ENCODE peak calls at places on chromosomes 4 and X, in five cellular contexts. One of them, this sample, is unnamed.

GRCh38 chr4:22677780-22678179 is 15.0 kb upstream of the GBA3 start:
- DNase-seq in GM12878: no peak
- DNase-seq in H1: no peak
- DNase-seq in HepG2: no peak
- DNase-seq in K562: no peak
- DNase-seq in this sample: no peak

GRCh38 chr4:8409271-8410065 is 31.1 kb downstream of the ACOX3 start:
- DNase-seq in GM12878: no peak
- DNase-seq in H1: no peak
- DNase-seq in HepG2: no peak
- DNase-seq in K562: peak
- DNase-seq in this sample: no peak

GRCh38 chrX:40197071-40197470 is 99.3 kb upstream of the BCOR start:
- DNase-seq in GM12878: no peak
- DNase-seq in H1: no peak
- DNase-seq in HepG2: no peak
- DNase-seq in K562: peak
- DNase-seq in this sample: no peak

GRCh38 chr4:184282251-184282713 is 64.6 kb upstream of the ENPP6 start:
- DNase-seq in GM12878: peak
- DNase-seq in H1: no peak
- DNase-seq in HepG2: peak
- DNase-seq in K562: no peak
- DNase-seq in this sample: no peak

GRCh38 chr4:14853186-14853946 is 148.9 kb upstream of the CPEB2 start:
- DNase-seq in GM12878: no peak
- DNase-seq in H1: no peak
- DNase-seq in HepG2: no peak
- DNase-seq in K562: no peak
- DNase-seq in this sample: no peak

GRCh38 chrX:20067709-20068315 is 48.9 kb downstream of the MAP7D2 start:
- DNase-seq in GM12878: no peak
- DNase-seq in H1: no peak
- DNase-seq in HepG2: no peak
- DNase-seq in K562: no peak
- DNase-seq in this sample: peak

GRCh38 chrX:49106930-49107329 is 16.6 kb downstream of the GPKOW start:
- DNase-seq in GM12878: no peak
- DNase-seq in H1: no peak
- DNase-seq in HepG2: peak
- DNase-seq in K562: no peak
- DNase-seq in this sample: peak

GRCh38 chrX:150621652-150622051 is 53.2 kb downstream of the MTM1 start:
- DNase-seq in GM12878: no peak
- DNase-seq in H1: no peak
- DNase-seq in HepG2: no peak
- DNase-seq in K562: peak
- DNase-seq in this sample: no peak

GRCh38 chr4:169410839-169411770 is 140.3 kb upstream of the SH3RF1 start:
- DNase-seq in GM12878: peak
- DNase-seq in H1: no peak
- DNase-seq in HepG2: no peak
- DNase-seq in K562: no peak
- DNase-seq in this sample: no peak

GRCh38 chrX:48540015-48540350 is 469 bp downstream of the TBC1D25 start:
- DNase-seq in GM12878: no peak
- DNase-seq in H1: no peak
- DNase-seq in HepG2: peak
- DNase-seq in K562: peak
- DNase-seq in this sample: peak

GRCh38 chr4:109846395-109847098 is 1.4 kb upstream of the LRIT3 start:
- DNase-seq in GM12878: no peak
- DNase-seq in H1: no peak
- DNase-seq in HepG2: no peak
- DNase-seq in K562: no peak
- DNase-seq in this sample: no peak

GRCh38 chr4:88803600-88804096 is 106.0 kb upstream of the NAP1L5 start:
- DNase-seq in GM12878: peak
- DNase-seq in H1: no peak
- DNase-seq in HepG2: no peak
- DNase-seq in K562: no peak
- DNase-seq in this sample: no peak

DNA sequence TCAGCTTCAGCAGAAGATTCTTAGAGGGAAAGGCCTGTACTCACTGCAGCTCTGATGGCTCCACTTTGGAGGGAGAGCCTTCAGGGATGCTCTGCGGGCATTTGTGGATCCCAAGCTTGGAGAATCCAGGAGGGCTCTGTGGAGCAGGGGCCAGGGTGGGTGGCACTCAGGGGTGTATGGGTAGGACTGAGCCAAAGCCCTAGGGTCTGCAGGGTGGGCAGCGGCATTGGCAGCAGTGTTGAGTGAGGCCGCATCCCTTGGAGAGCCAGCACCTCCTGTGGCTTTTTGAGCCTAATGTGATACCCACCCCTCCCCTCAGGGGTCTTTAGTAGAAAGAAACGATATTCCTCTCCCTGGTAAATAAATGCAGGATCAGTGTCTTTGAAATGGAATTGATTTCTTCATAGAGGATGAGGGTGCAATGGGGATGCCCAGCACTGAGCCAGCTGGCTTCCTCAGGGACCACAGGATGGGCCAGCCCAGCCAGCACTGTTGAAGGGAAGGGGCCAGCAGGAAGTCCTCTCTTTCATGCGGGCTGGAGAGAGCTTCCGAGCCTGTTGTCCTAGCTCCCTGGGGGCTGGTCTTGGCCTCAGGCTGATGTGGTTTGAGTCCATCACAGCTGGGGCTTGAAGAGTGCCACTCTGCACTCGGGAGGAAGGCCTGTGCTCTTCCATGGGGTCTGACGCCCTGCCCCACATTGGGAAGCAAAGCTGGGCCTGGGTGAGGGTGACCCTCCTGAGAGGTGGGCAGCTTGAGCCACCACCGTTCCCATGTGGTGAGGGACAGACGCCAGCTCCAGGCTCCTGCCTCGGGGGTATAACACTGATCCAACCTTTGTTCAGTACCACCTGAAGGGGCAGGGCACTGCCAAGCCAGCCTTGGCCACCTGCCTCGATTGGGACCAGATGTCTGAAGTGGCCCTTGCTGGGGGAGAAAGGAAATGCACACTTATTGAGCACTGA is 49.5 kb downstream of the PSAPL1 start:
- DNase-seq in GM12878: no peak
- DNase-seq in H1: no peak
- DNase-seq in HepG2: no peak
- DNase-seq in K562: no peak
- DNase-seq in this sample: no peak
- TF ChIP-seq HDAC2 in GM12878: no peak
- TF ChIP-seq HDAC2 in H1: no peak
- TF ChIP-seq HDAC2 in HepG2: no peak
- TF ChIP-seq HDAC2 in K562: no peak
- TF ChIP-seq HDAC2 in this sample: no peak

DNA sequence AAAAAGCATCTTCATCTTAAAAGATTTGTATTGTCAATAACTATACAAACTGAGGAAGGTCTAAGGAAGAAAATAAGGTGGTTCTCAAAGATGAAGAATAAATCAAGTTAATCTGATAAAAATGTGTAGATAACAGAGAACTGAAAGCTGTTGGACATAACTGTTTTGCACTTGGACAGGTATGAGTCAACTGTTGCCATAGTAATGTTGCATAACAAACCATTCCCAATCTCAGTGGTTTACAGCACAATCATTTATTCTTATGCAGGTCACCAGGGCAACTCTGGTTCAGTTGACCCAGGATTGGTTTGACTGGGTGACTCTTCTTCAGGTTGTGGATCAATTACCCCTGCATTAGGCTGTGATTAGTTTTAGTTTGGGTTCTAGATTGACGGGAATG is 2197.7 kb downstream of the ARAP2 start:
- DNase-seq in GM12878: no peak
- DNase-seq in H1: no peak
- DNase-seq in HepG2: no peak
- DNase-seq in K562: no peak
- DNase-seq in this sample: peak
- TF ChIP-seq HDAC2 in GM12878: no peak
- TF ChIP-seq HDAC2 in H1: no peak
- TF ChIP-seq HDAC2 in HepG2: no peak
- TF ChIP-seq HDAC2 in K562: no peak
- TF ChIP-seq HDAC2 in this sample: no peak

GRCh38 chr4:28558871-28559270 is 1698.2 kb downstream of the STIM2 start:
- DNase-seq in GM12878: no peak
- DNase-seq in H1: no peak
- DNase-seq in HepG2: no peak
- DNase-seq in K562: no peak
- DNase-seq in this sample: no peak
- TF ChIP-seq HDAC2 in GM12878: no peak
- TF ChIP-seq HDAC2 in H1: no peak
- TF ChIP-seq HDAC2 in HepG2: no peak
- TF ChIP-seq HDAC2 in K562: no peak
- TF ChIP-seq HDAC2 in this sample: no peak

DNA sequence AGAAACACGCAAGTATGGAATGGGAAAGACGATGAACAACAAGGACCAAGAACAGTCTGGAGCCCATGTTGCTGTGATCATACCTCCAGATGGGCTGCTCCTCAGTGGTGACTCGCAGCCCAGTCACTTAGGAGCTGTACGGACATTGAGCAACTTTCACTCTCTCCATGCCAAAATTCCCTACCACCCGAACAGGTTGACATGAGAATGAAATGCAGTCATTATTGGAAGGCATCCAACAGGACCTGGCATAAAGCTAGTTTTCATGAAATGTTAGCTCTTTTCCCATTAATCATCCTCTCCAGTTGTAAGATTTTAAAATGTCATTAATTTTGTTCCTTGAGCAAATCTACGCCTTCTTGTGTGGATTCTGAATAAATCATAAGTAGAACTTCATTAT is 82.7 kb upstream of the GPM6B start:
- DNase-seq in GM12878: no peak
- DNase-seq in H1: no peak
- DNase-seq in HepG2: no peak
- DNase-seq in K562: no peak
- DNase-seq in this sample: no peak
- TF ChIP-seq HDAC2 in GM12878: no peak
- TF ChIP-seq HDAC2 in H1: no peak
- TF ChIP-seq HDAC2 in HepG2: no peak
- TF ChIP-seq HDAC2 in K562: no peak
- TF ChIP-seq HDAC2 in this sample: no peak